ENCODE peak calls at places on chromosomes 4 and X, in eight cellular contexts. I is fibroblast of lung, B is A549, X is stomach, T is bronchial epithelial cell, O is upper lobe of left lung, G is colonic mucosa, W is AG09309. Y is an unnamed sample.

GRCh38 chr4:86326399-86326798 is 33.5 kb downstream of the MAPK10 start:
- DNase-seq in T (no peak), I (peak), B (no peak), X (no peak), W (no peak), G (no peak), O (no peak), Y (no peak)

GRCh38 chrX:39815621-39816020 is 282.1 kb downstream of the BCOR start:
- DNase-seq in O (no peak), W (no peak), I (peak), G (no peak), B (no peak), T (no peak), X (no peak), Y (no peak)

GRCh38 chr4:14681330-14681729 is 321.0 kb upstream of the CPEB2 start:
- DNase-seq in T (no peak), X (no peak), O (no peak), B (no peak), I (no peak), W (no peak), G (no peak), Y (no peak)

GRCh38 chrX:155215443-155216178 is 649 bp upstream of the VBP1 start:
- DNase-seq in X (no peak), O (no peak), B (no peak), G (no peak), T (peak), I (no peak), W (no peak), Y (no peak)

GRCh38 chrX:110284159-110284558 is 33.7 kb downstream of the AMMECR1 start:
- DNase-seq in O (no peak), X (no peak), T (peak), B (peak), I (peak), G (no peak), W (peak), Y (no peak)

GRCh38 chr4:168388890-168389289 is 70.3 kb upstream of the DDX60 start:
- DNase-seq in X (no peak), W (peak), G (no peak), B (no peak), T (peak), O (no peak), I (peak), Y (no peak)

GRCh38 chr4:64230709-64231310 is 178.4 kb downstream of the TECRL start:
- DNase-seq in B (peak), W (no peak), G (no peak), X (no peak), O (no peak), T (no peak), I (peak), Y (no peak)

GRCh38 chr4:123262080-123262479 is 134.5 kb upstream of the SPRY1 start:
- DNase-seq in W (no peak), B (no peak), I (no peak), G (no peak), O (no peak), T (no peak), X (no peak), Y (no peak)

GRCh38 chr4:158172558-158173258 is at the start of gene GASK1B:
- DNase-seq in O (no peak), B (peak), I (peak), G (peak), X (no peak), W (no peak), T (peak), Y (peak)

GRCh38 chr4:107839166-107839565 is 14.4 kb downstream of the SGMS2 start:
- DNase-seq in T (no peak), B (no peak), I (no peak), W (no peak), G (no peak), X (no peak), O (no peak), Y (no peak)

GRCh38 chr4:114383721-114384120 is 214.9 kb upstream of the UGT8 start:
- DNase-seq in W (peak), G (no peak), I (peak), T (peak), X (no peak), O (no peak), B (no peak), Y (peak)

GRCh38 chr4:184528713-184529112 is 54.4 kb upstream of the IRF2 start:
- DNase-seq in T (no peak), G (no peak), W (no peak), O (no peak), B (no peak), X (no peak), I (no peak), Y (no peak)

GRCh38 chr4:2273657-2274319 is 11.9 kb upstream of the MXD4 start:
- DNase-seq in B (no peak), G (no peak), T (no peak), O (peak), I (no peak), X (no peak), W (no peak), Y (no peak)

GRCh38 chr4:185101354-185101890 is 41.6 kb upstream of the SLC25A4 start:
- DNase-seq in G (no peak), O (peak), I (no peak), W (peak), B (no peak), T (no peak), X (no peak), Y (no peak)

GRCh38 chr4:156584100-156584499 is 387.5 kb downstream of the PDGFC start:
- DNase-seq in X (no peak), T (peak), I (peak), B (no peak), W (no peak), G (no peak), O (no peak), Y (no peak)

GRCh38 chr4:8201341-8201781 is 2.3 kb downstream of the SH3TC1 start:
- DNase-seq in X (no peak), G (no peak), T (no peak), I (no peak), W (no peak), B (no peak), O (peak), Y (no peak)

GRCh38 chr4:143377635-143378099 is 41.0 kb downstream of the GAB1 start:
- DNase-seq in B (no peak), O (no peak), X (no peak), I (no peak), G (no peak), T (no peak), W (no peak), Y (no peak)

GRCh38 chr4:155774033-155774432 is 15.2 kb downstream of the GUCY1B1 start:
- DNase-seq in X (no peak), O (no peak), B (no peak), G (no peak), T (no peak), W (no peak), I (no peak), Y (no peak)

GRCh38 chrX:150269613-150270254 is 93.4 kb upstream of the MAMLD1 start:
- DNase-seq in B (peak), G (no peak), O (no peak), X (peak), I (peak), W (no peak), T (no peak), Y (peak)

GRCh38 chr4:76325072-76325471 is 18.5 kb downstream of the STBD1 start:
- DNase-seq in G (no peak), I (no peak), O (no peak), T (no peak), X (no peak), B (no peak), W (no peak), Y (no peak)

GRCh38 chr4:76326515-76326914 is 20.0 kb downstream of the STBD1 start:
- DNase-seq in O (no peak), X (no peak), T (no peak), B (no peak), I (no peak), G (no peak), W (no peak), Y (no peak)
- TF ChIP-seq CTCF in O (no peak), X (no peak), T (no peak), B (no peak), I (no peak), G (no peak), W (no peak), Y (no peak)

GRCh38 chrX:129116651-129117050 is 406.6 kb downstream of the SMARCA1 start:
- DNase-seq in X (no peak), O (no peak), W (no peak), G (no peak), B (no peak), I (no peak), T (no peak), Y (no peak)
- TF ChIP-seq CTCF in X (no peak), O (no peak), W (no peak), G (no peak), B (no peak), I (no peak), T (no peak), Y (no peak)

GRCh38 chrX:22278375-22278774 is 5.7 kb downstream of the CBLL2 start:
- DNase-seq in W (no peak), T (peak), X (no peak), G (no peak), B (peak), O (no peak), I (no peak), Y (peak)
- TF ChIP-seq CTCF in W (peak), T (peak), X (no peak), G (no peak), B (no peak), O (no peak), I (no peak), Y (no peak)

GRCh38 chrX:23554304-23554703 is 113.0 kb upstream of the PRDX4 start:
- DNase-seq in I (peak), B (peak), X (no peak), T (peak), G (no peak), O (no peak), W (peak), Y (peak)

GRCh38 chrX:23557070-23557469 is 110.2 kb upstream of the PRDX4 start:
- DNase-seq in T (no peak), X (no peak), I (peak), O (no peak), B (peak), W (no peak), G (no peak), Y (no peak)

GRCh38 chrX:23559975-23560374 is 107.3 kb upstream of the PRDX4 start:
- DNase-seq in O (no peak), B (no peak), W (no peak), G (no peak), I (no peak), T (no peak), X (no peak), Y (no peak)
- TF ChIP-seq CTCF in O (no peak), B (no peak), W (no peak), G (no peak), I (no peak), T (no peak), X (no peak), Y (no peak)

DNA sequence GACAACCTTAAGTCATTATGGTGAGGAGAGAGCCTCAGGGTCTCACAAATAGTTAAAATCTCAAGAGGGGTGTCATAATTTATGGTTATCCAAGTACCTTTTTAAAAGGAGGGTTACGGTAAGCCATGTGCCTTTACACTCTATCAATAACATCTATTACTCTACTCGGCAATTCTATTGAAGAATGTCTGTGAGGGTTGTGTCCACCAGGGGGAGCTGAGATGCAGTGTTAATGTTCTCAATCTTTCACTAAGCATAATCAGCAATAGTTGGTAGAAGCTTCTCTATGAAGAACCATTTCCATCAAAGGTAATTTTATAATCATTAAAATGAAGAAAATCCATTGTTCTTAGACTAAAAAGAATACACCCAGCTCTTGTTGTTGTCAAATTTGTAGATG is 457.4 kb downstream of the CENPC start:
- DNase-seq in B (peak), G (peak), I (no peak), W (no peak), T (peak), O (no peak), X (peak), Y (peak)
- TF ChIP-seq CTCF in B (peak), G (peak), I (no peak), W (no peak), T (peak), O (no peak), X (peak), Y (peak)

GRCh38 chrX:95764972-95765451 is 919.6 kb upstream of the DIAPH2 start:
- DNase-seq in O (no peak), B (peak), G (no peak), X (no peak), T (peak), I (peak), W (no peak), Y (peak)
- TF ChIP-seq CTCF in O (no peak), B (peak), G (peak), X (no peak), T (peak), I (peak), W (peak), Y (no peak)

GRCh38 chr4:137861682-137862081 is 329.4 kb upstream of the PCDH18 start:
- DNase-seq in X (no peak), T (peak), I (no peak), G (no peak), O (no peak), W (peak), B (peak), Y (no peak)
- TF ChIP-seq CTCF in X (no peak), T (peak), I (peak), G (peak), O (no peak), W (peak), B (peak), Y (no peak)

GRCh38 chr4:28373601-28374000 is 1513.0 kb downstream of the STIM2 start:
- DNase-seq in T (peak), X (no peak), G (no peak), O (no peak), B (no peak), I (peak), W (no peak), Y (no peak)

DNA sequence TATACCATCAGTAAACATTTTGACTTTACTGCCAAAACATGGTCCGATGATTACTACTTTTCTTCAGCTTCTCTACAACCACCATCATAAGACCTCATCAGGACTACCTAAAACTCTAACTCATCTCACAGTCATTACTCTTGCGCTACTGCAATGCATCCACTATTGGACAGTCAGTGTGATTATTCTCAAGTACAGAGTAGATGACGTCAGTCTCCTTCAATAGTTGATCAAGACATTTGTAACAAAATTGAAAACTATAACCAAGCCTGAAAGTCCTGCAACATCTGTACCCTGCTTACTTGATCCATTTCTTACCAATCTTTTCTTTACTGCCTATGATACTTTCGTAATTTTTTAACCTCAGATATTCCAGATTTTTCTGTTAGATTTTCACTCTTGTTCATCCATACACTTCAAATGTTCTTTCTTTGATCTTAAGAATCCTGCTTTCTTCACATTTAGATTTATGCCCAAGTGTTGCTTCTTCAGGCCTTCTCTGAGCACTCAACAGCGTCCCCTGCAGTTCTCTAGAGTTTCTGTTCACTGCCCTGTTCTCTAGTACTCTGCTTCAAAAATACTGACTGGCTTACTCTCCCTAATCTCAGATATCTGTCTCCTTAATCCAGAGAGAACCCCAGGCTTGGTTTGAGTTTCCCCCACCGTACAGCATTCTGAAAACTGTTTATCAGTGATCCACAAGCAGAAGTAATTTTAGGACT is 1517.6 kb downstream of the STIM2 start:
- DNase-seq in O (no peak), I (no peak), B (peak), T (no peak), X (no peak), W (no peak), G (no peak), Y (no peak)
- TF ChIP-seq CTCF in O (no peak), I (peak), B (no peak), T (no peak), X (no peak), W (peak), G (no peak), Y (no peak)

DNA sequence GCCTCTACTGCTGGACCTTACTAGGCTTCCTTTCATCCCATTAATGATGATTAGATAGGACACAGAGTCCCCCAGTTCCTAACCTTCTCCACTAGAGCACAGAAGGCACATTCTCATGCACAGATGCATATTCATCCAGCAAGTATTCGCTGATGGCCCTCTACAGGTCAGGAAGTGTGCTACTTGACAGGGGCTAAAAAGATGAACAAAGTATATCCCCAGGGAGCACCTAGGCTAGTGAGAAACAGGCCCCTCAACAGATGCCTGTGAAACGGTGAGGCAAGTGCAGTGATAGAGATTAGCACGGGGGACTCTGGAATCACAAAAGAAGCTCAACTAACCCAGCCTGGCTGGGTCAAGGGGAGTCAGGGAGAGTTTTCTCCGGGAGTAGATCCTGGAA is 95.8 kb downstream of the MGST2 start:
- DNase-seq in T (peak), B (peak), G (no peak), O (no peak), I (peak), W (no peak), X (no peak), Y (no peak)
- TF ChIP-seq CTCF in T (peak), B (no peak), G (no peak), O (peak), I (peak), W (peak), X (no peak), Y (no peak)

Y was measured in Calu3.